ENCODE peak calls at places on chromosomes 1 and 21, in seven cellular contexts. K is GF-D8, A is C1 segment of cervical spinal cord, R is GM06990, U is ecto neural progenitor cell, Y is astrocyte of the spinal cord, D is A172. F is an unnamed sample.

GRCh38 chr1:59819566-59820438 is 5.1 kb downstream of the HOOK1 start:
- DNase-seq in K (no peak), A (no peak), R (no peak), U (no peak), Y (no peak), D (no peak), F (no peak)

GRCh38 chr1:235102993-235103411 is 25.6 kb downstream of the TOMM20 start:
- DNase-seq in K (no peak), A (no peak), R (no peak), U (peak; percentile 19), Y (no peak), D (no peak), F (no peak)

GRCh38 chr1:151199860-151200581 is 1.7 kb downstream of the PIP5K1A start:
- DNase-seq in K (no peak), A (no peak), R (no peak), U (no peak), Y (peak; percentile 79), D (peak; percentile 94), F (no peak)

GRCh38 chr1:24104854-24105253 is 7.1 kb downstream of the MYOM3 start:
- DNase-seq in K (no peak), A (no peak), R (no peak), U (no peak), Y (no peak), D (no peak), F (no peak)

GRCh38 chr1:231493421-231494185 is 34.9 kb upstream of the TSNAX start:
- DNase-seq in K (peak; percentile 66), A (no peak), R (peak; percentile 25), U (no peak), Y (peak; percentile 15), D (peak; percentile 49), F (no peak)

GRCh38 chr1:43382027-43382771 is 7.4 kb downstream of the MED8 start:
- DNase-seq in K (no peak), A (peak; percentile 55), R (no peak), U (peak; percentile 45), Y (no peak), D (no peak), F (peak; percentile 23)

GRCh38 chr1:217889401-217889800 is 258.3 kb downstream of the SPATA17 start:
- DNase-seq in K (no peak), A (no peak), R (no peak), U (peak; percentile 67), Y (no peak), D (no peak), F (no peak)

GRCh38 chr1:160284220-160284781 is 632 bp downstream of the PEX19 start:
- DNase-seq in K (peak; percentile 46), A (no peak), R (no peak), U (no peak), Y (peak; percentile 58), D (peak; percentile 62), F (no peak)

GRCh38 chr1:4213599-4213998 is 313.5 kb upstream of the C1orf174 start:
- DNase-seq in K (no peak), A (no peak), R (no peak), U (no peak), Y (no peak), D (no peak), F (no peak)

GRCh38 chr1:207805841-207806421 is 54.1 kb downstream of the CD46 start:
- DNase-seq in K (no peak), A (no peak), R (no peak), U (no peak), Y (peak; percentile 92), D (peak; percentile 90), F (no peak)

GRCh38 chr1:144101397-144102050 is 129.7 kb upstream of the FAM72C start:
- DNase-seq in K (no peak), A (no peak), R (no peak), U (no peak), Y (no peak), D (no peak), F (no peak)

GRCh38 chr1:5620997-5621396 is 371.2 kb downstream of the NPHP4 start:
- DNase-seq in K (no peak), A (no peak), R (no peak), U (peak; percentile 68), Y (no peak), D (no peak), F (no peak)

GRCh38 chr1:1348420-1349255 is 580 bp downstream of the DVL1 start:
- DNase-seq in K (no peak), A (no peak), R (no peak), U (peak; percentile 61), Y (peak; percentile 52), D (no peak), F (no peak)

GRCh38 chr1:182430263-182431068 is 19.5 kb upstream of the RGSL1 start:
- DNase-seq in K (peak; percentile 77), A (no peak), R (peak; percentile 46), U (no peak), Y (no peak), D (peak; percentile 55), F (peak; percentile 11)

GRCh38 chr21:36385909-36386642 is 884 bp downstream of the CHAF1B start:
- DNase-seq in K (no peak), A (no peak), R (peak; percentile 15), U (no peak), Y (no peak), D (peak; percentile 27), F (no peak)

GRCh38 chr1:96842215-96842614 is 120.6 kb downstream of the PTBP2 start:
- DNase-seq in K (no peak), A (no peak), R (no peak), U (no peak), Y (no peak), D (no peak), F (no peak)

GRCh38 chr1:20185834-20186782 is at the start of the genes PLA2G2C and UBXN10:
- DNase-seq in K (no peak), A (no peak), R (peak; percentile 47), U (peak; percentile 78), Y (no peak), D (no peak), F (no peak)

GRCh38 chr1:229762891-229763290 is 136.8 kb downstream of the URB2 start:
- DNase-seq in K (no peak), A (no peak), R (no peak), U (no peak), Y (no peak), D (no peak), F (no peak)

GRCh38 chr1:11684070-11684469 is 3.1 kb upstream of the MAD2L2 start:
- DNase-seq in K (no peak), A (no peak), R (no peak), U (no peak), Y (no peak), D (no peak), F (no peak)

F was measured in NCI-H2107.